ENCODE peak calls at places on chromosome 11, in seven cellular contexts. H is heart left ventricle, T is neural crest cell, S is psoas muscle, G is cardiac muscle cell, M is colonic mucosa, F is endothelial cell of umbilical vein. B is an unnamed sample.

GRCh38 chr11:6326303-6326702 is 6.0 kb upstream of the CAVIN3 start:
- DNase-seq in H (no peak), F (peak), G (no peak), M (no peak), S (no peak), T (no peak), B (no peak)

GRCh38 chr11:45163956-45164575 is 17.6 kb downstream of the PRDM11 start:
- DNase-seq in T (no peak), S (no peak), H (peak), G (no peak), F (peak), M (no peak), B (no peak)

GRCh38 chr11:130037058-130037457 is 32.6 kb upstream of the APLP2 start:
- DNase-seq in F (peak), T (no peak), G (peak), S (no peak), H (no peak), M (peak), B (no peak)

GRCh38 chr11:19779740-19780139 is 67.1 kb downstream of the NAV2 start:
- DNase-seq in H (no peak), F (no peak), G (no peak), T (no peak), S (no peak), M (no peak), B (no peak)

GRCh38 chr11:33515347-33515746 is 185.3 kb downstream of the C11orf91 start:
- DNase-seq in G (peak), M (no peak), F (no peak), S (peak), H (peak), T (no peak), B (no peak)

GRCh38 chr11:95505927-95506426 is 275.0 kb upstream of the SESN3 start:
- DNase-seq in T (no peak), F (no peak), M (no peak), H (no peak), S (no peak), G (peak), B (no peak)

GRCh38 chr11:76625787-76626186 is 44.8 kb downstream of the LRRC32 start:
- DNase-seq in H (no peak), S (no peak), G (no peak), T (no peak), M (no peak), F (no peak), B (no peak)

GRCh38 chr11:102427068-102427467 is 25.5 kb downstream of the TMEM123 start:
- DNase-seq in T (no peak), M (no peak), F (no peak), H (no peak), S (no peak), G (no peak), B (no peak)

GRCh38 chr11:44085330-44085729 is 10.1 kb upstream of the EXT2 start:
- DNase-seq in T (no peak), G (no peak), S (no peak), M (no peak), H (no peak), F (no peak), B (no peak)

GRCh38 chr11:76856111-76856510 is 4.6 kb upstream of the ACER3 start:
- DNase-seq in G (peak), F (no peak), T (no peak), M (no peak), H (no peak), S (no peak), B (no peak)

GRCh38 chr11:126432525-126432924 is 77.0 kb downstream of the ST3GAL4 start:
- DNase-seq in S (no peak), F (no peak), G (no peak), H (no peak), M (no peak), T (no peak), B (no peak)

GRCh38 chr11:96331556-96332168 is 11.3 kb downstream of the MAML2 start:
- DNase-seq in S (no peak), F (no peak), G (no peak), M (no peak), T (no peak), H (no peak), B (no peak)

GRCh38 chr11:121895919-121896318 is 220.1 kb downstream of the BLID start:
- DNase-seq in M (no peak), G (no peak), F (no peak), H (no peak), T (no peak), S (no peak), B (no peak)

GRCh38 chr11:132242662-132243061 is 872.2 kb downstream of the NTM start:
- DNase-seq in G (no peak), S (no peak), T (no peak), M (no peak), F (no peak), H (no peak), B (no peak)

GRCh38 chr11:8090756-8091155 is 9.7 kb downstream of the TUB start:
- DNase-seq in G (peak), F (peak), H (no peak), S (no peak), M (no peak), T (peak), B (peak)

GRCh38 chr11:126969865-126970479 is 30.6 kb downstream of the KIRREL3 start:
- DNase-seq in H (no peak), M (no peak), S (no peak), G (peak), T (no peak), F (no peak), B (no peak)

GRCh38 chr11:10861047-10861446 is 3.2 kb upstream of the ZBED5 start:
- DNase-seq in T (no peak), S (no peak), F (no peak), G (no peak), H (no peak), M (no peak), B (no peak)

GRCh38 chr11:93234602-93235207 is 36.9 kb upstream of the SLC36A4 start:
- DNase-seq in S (peak), H (peak), F (peak), T (peak), M (peak), G (peak), B (peak)

GRCh38 chr11:201936-202335 is 5.3 kb downstream of the BET1L start:
- DNase-seq in T (no peak), S (no peak), M (peak), H (no peak), F (no peak), G (peak), B (no peak)

GRCh38 chr11:128852327-128853023 is 14.6 kb downstream of the KCNJ1 start:
- DNase-seq in M (no peak), S (no peak), T (no peak), G (no peak), H (peak), F (no peak), B (no peak)

GRCh38 chr11:117604349-117604995 is 192.5 kb downstream of the DSCAML1 start:
- DNase-seq in M (no peak), H (no peak), T (no peak), S (no peak), G (no peak), F (no peak), B (no peak)

GRCh38 chr11:111934301-111934700 is 2.8 kb upstream of the DIXDC1 start:
- DNase-seq in G (no peak), T (no peak), M (no peak), H (peak), F (no peak), S (no peak), B (no peak)

GRCh38 chr11:40186401-40187091 is 1272.9 kb downstream of the LRRC4C start:
- DNase-seq in S (no peak), G (no peak), H (no peak), F (no peak), T (no peak), M (no peak), B (no peak)

GRCh38 chr11:64096835-64097234 is 61.1 kb downstream of the FLRT1 start:
- DNase-seq in S (no peak), H (no peak), F (no peak), M (no peak), G (no peak), T (no peak), B (no peak)

GRCh38 chr11:93225642-93226041 is 27.9 kb upstream of the SLC36A4 start:
- DNase-seq in H (no peak), G (peak), M (no peak), T (no peak), F (peak), S (no peak), B (no peak)

GRCh38 chr11:2904153-2905052 is 18.8 kb upstream of the CDKN1C start:
- DNase-seq in F (no peak), S (no peak), G (no peak), M (peak), H (no peak), T (no peak), B (no peak)

GRCh38 chr11:66467034-66467659 is 442 bp downstream of the PELI3 start:
- DNase-seq in S (peak), M (peak), T (no peak), H (no peak), G (peak), F (peak), B (peak)

GRCh38 chr11:127066426-127067090 is 66.0 kb upstream of the KIRREL3 start:
- DNase-seq in M (no peak), F (no peak), T (no peak), H (no peak), S (no peak), G (no peak), B (no peak)

GRCh38 chr11:134032501-134033091 is 36.3 kb upstream of the JAM3 start:
- DNase-seq in G (no peak), M (peak), F (no peak), T (no peak), H (no peak), S (no peak), B (no peak)

GRCh38 chr11:92978226-92979111 is 9.0 kb downstream of the MTNR1B start:
- DNase-seq in H (no peak), S (no peak), G (no peak), M (no peak), T (no peak), F (no peak), B (no peak)

GRCh38 chr11:63911440-63911839 is 5.5 kb downstream of the RCOR2 start:
- DNase-seq in H (no peak), T (peak), G (no peak), F (no peak), M (no peak), S (peak), B (no peak)

GRCh38 chr11:14414470-14415461 is 55.8 kb upstream of the RRAS2 start:
- DNase-seq in F (no peak), T (no peak), M (no peak), S (no peak), G (peak), H (no peak), B (no peak)

GRCh38 chr11:46345881-46346484 is 1.3 kb upstream of the DGKZ start:
- DNase-seq in G (no peak), H (no peak), T (no peak), M (no peak), S (no peak), F (no peak), B (no peak)

GRCh38 chr11:45538363-45538762 is 127.1 kb downstream of the CHST1 start:
- DNase-seq in F (no peak), G (peak), S (peak), M (no peak), H (no peak), T (no peak), B (no peak)

GRCh38 chr11:125517116-125517804 is 21.2 kb upstream of the FEZ1 start:
- DNase-seq in M (no peak), F (peak), T (peak), S (no peak), H (peak), G (peak), B (no peak)

GRCh38 chr11:61032824-61033223 is 61.3 kb downstream of the CD6 start:
- DNase-seq in T (no peak), M (no peak), G (no peak), H (no peak), S (no peak), F (no peak), B (no peak)

DNA sequence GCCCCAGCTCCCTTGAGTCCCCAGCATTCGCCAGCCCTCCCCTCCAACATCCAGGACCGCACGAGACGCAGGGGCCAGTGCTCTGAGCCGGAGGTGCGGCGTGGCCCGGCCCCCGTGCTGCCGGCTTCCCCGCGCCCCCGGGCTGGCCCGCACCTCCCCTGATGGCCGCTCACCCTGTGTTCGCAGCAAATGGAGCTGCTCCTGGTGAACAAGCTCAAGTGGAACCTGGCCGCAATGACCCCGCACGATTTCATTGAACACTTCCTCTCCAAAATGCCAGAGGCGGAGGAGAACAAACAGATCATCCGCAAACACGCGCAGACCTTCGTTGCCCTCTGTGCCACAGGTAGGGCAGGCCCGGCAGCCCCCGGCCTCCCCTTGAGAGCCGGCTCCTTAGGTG is 2.7 kb downstream of the CCND1 start:
- DNase-seq in G (no peak), T (no peak), S (no peak), H (no peak), M (no peak), F (no peak), B (no peak)
- TF ChIP-seq CTCF in G (peak), T (no peak), S (no peak), H (no peak), M (peak), F (no peak), B (peak)

GRCh38 chr11:120210651-120211521 is at the start of gene OAF:
- DNase-seq in T (peak), M (peak), H (peak), S (peak), G (peak), F (peak), B (peak)
- TF ChIP-seq CTCF in T (peak), M (no peak), H (peak), S (no peak), G (no peak), F (no peak), B (peak)

DNA sequence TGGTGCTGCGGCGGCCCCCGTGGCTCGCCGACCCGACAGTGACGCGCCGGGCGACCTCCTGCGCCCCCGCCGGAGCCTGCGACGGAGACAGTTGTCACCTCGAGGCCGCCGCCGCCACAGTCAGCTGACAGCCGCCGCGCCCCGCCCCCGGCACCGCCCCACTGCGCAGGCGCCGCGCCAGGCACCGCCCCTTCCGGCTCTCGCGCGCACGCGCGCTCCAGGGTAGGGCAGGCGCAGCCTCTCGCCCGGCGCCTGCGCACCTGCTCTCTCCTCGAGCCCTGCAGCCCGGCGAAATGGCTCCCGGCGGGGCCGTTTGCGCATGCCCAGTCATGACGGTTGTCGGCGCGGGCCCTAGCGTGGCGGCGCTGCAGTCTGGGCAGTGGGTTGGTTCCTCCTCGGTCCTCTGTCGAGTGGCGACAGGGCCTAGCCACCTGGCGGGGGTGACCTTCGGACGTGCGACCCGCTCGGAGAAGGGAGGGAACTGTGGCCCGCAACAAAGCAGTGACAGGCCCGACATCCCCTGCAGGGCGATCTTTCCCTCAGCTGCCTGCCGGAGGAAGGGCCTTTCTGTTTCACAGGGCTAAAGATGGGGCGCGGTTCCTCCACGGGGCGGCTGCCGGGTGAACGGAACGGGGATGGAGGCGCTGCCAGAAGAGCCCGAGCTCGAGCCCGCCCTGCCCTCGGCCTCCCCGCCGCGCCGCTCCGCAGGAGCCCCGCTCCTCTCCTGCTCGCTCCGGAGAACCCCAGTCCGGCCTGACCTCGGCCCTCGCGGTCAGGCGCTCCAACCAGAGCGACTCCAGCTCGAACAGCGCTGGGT is at the start of gene TOLLIP:
- DNase-seq in T (peak), G (peak), F (peak), S (peak), M (peak), H (peak), B (peak)
- TF ChIP-seq CTCF in T (peak), G (peak), F (peak), S (peak), M (no peak), H (peak), B (no peak)

DNA sequence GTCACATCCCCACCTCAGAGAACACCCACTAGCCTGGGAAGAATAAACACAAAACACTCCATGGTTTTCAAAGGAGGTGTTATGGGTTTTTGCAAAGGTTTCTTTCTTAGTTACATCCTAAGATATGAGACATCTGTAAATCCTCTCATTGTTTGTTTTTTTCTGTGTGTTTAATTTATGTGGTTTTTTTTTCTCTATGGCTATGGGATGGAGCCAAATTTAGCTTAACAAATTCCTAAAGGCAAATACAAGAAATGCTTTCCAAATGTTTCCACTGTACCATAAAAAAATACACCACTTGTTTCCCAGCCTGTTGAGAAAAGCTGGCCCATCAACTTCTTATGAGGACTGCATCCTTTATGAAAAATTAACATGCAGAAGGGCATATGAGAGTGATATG is 137.8 kb upstream of the TTC12 start:
- DNase-seq in T (no peak), F (no peak), M (no peak), H (no peak), G (peak), S (no peak), B (no peak)
- TF ChIP-seq CTCF in T (no peak), F (no peak), M (no peak), H (no peak), G (no peak), S (no peak), B (no peak)